ENCODE peak calls at places on chromosome 16, in seven cellular contexts. C, G, X, Q, W, T and F are unnamed samples.

GRCh38 chr16:62018301-62019060 is 17.8 kb downstream of the CDH8 start:
- DNase-seq in Q (no peak), C (no peak), T (no peak), W (no peak), X (no peak), G (no peak), F (no peak)

GRCh38 chr16:19884021-19884485 is 595 bp downstream of the GPRC5B start:
- DNase-seq in X (no peak), W (peak), G (no peak), Q (no peak), C (no peak), T (peak), F (no peak)

GRCh38 chr16:30185141-30185682 is 1.8 kb downstream of the CORO1A start:
- DNase-seq in Q (no peak), G (no peak), T (peak), W (no peak), C (no peak), X (no peak), F (no peak)

GRCh38 chr16:81723098-81723723 is 55.9 kb upstream of the PLCG2 start:
- DNase-seq in W (no peak), C (peak), G (peak), T (no peak), Q (peak), X (no peak), F (peak)

GRCh38 chr16:30515275-30515674 is 11.1 kb downstream of the ZNF768 start:
- DNase-seq in G (no peak), T (no peak), Q (no peak), W (no peak), C (no peak), X (no peak), F (no peak)

GRCh38 chr16:1158456-1159324 is 5.8 kb downstream of the CACNA1H start:
- DNase-seq in C (no peak), W (no peak), Q (no peak), X (no peak), T (peak), G (no peak), F (no peak)

GRCh38 chr16:50841081-50841886 is 99.4 kb downstream of the CYLD start:
- DNase-seq in T (no peak), W (peak), C (no peak), G (no peak), X (no peak), Q (no peak), F (no peak)

GRCh38 chr16:67886387-67886786 is 1.7 kb downstream of the NRN1L start:
- DNase-seq in Q (no peak), C (no peak), W (no peak), T (no peak), G (no peak), X (no peak), F (no peak)

GRCh38 chr16:87725596-87726235 is 40.1 kb downstream of the KLHDC4 start:
- DNase-seq in Q (no peak), C (peak), T (no peak), G (no peak), W (no peak), X (no peak), F (no peak)

GRCh38 chr16:46765050-46765449 is 16.9 kb upstream of the MYLK3 start:
- DNase-seq in Q (no peak), G (no peak), T (no peak), W (peak), C (peak), X (no peak), F (peak)

GRCh38 chr16:21277045-21277926 is 804 bp downstream of the CRYM start:
- DNase-seq in X (no peak), G (no peak), T (no peak), C (no peak), Q (no peak), W (peak), F (no peak)
- TF ChIP-seq CTCF in X (no peak), G (no peak), T (no peak), C (no peak), Q (no peak), W (no peak), F (no peak)

GRCh38 chr16:28974007-28974436 is 556 bp upstream of the SPNS1 start:
- DNase-seq in X (peak), Q (no peak), W (no peak), G (peak), T (peak), C (peak), F (peak)
- TF ChIP-seq CTCF in X (peak), Q (peak), W (no peak), G (peak), T (peak), C (peak), F (peak)

GRCh38 chr16:10521681-10522274 is 58.6 kb downstream of the EMP2 start:
- DNase-seq in X (peak), G (peak), W (no peak), C (peak), Q (no peak), T (peak), F (peak)
- TF ChIP-seq CTCF in X (peak), G (peak), W (peak), C (peak), Q (peak), T (peak), F (peak)

GRCh38 chr16:70656712-70657263 is 10.4 kb downstream of the IL34 start:
- DNase-seq in X (no peak), G (no peak), C (no peak), Q (no peak), W (no peak), T (no peak), F (no peak)
- TF ChIP-seq CTCF in X (no peak), G (no peak), C (no peak), Q (no peak), W (no peak), T (no peak), F (no peak)